ENCODE peak calls at places on chromosomes 5 and 9, in ten cellular contexts. E is lower lobe of right lung; B is cardiac muscle cell; W is IMR-90; N is PC-9; D is CD8-positive, alpha-beta T cell; P is AG04450; T is left lung; J is neural progenitor cell; L is SK-N-SH. Z is an unnamed sample.

GRCh38 chr5:93273176-93273575 is 307.8 kb downstream of the NR2F1-AS1 start:
- DNase-seq in L (no peak), J (no peak), D (no peak), N (no peak), P (no peak), W (peak; percentile 84), T (no peak), B (peak; percentile 65), E (no peak), Z (no peak)

GRCh38 chr5:624951-625230 is 12.8 kb downstream of the CEP72 start:
- DNase-seq in W (no peak), B (no peak), D (no peak), N (no peak), P (no peak), J (no peak), T (no peak), E (peak; percentile 28), L (no peak), Z (no peak)

GRCh38 chr5:43643327-43643726 is 40.3 kb downstream of the NNT start:
- DNase-seq in J (no peak), T (no peak), N (no peak), E (no peak), P (no peak), D (no peak), B (no peak), W (peak; percentile 62), L (no peak), Z (no peak)

GRCh38 chr5:65480306-65480865 is 1.3 kb downstream of the ADAMTS6 start:
- DNase-seq in D (peak; percentile 60), B (peak; percentile 90), N (peak; percentile 22), J (peak; percentile 28), W (peak; percentile 93), T (no peak), P (peak; percentile 83), L (peak; percentile 34), E (peak; percentile 70), Z (peak; percentile 49)

GRCh38 chr9:127650511-127650910 is 38.4 kb downstream of the STXBP1 start:
- DNase-seq in B (no peak), W (no peak), N (no peak), E (no peak), T (no peak), P (no peak), D (no peak), L (no peak), J (no peak), Z (no peak)

GRCh38 chr5:93596676-93597441 is 13.8 kb downstream of the NR2F1 start:
- DNase-seq in L (peak; percentile 20), W (no peak), D (no peak), N (peak; percentile 84), P (no peak), J (peak; percentile 71), B (peak; percentile 36), E (peak; percentile 69), T (peak; percentile 85), Z (no peak)

GRCh38 chr9:16312116-16312515 is 558.4 kb downstream of the BNC2 start:
- DNase-seq in D (no peak), N (no peak), L (no peak), J (no peak), P (no peak), T (no peak), B (peak; percentile 89), W (no peak), E (no peak), Z (no peak)

GRCh38 chr5:128674837-128675446 is 136.9 kb upstream of the FBN2 start:
- DNase-seq in N (peak; percentile 37), P (peak; percentile 24), B (peak; percentile 68), D (no peak), E (no peak), W (peak; percentile 57), T (no peak), L (peak; percentile 41), J (peak; percentile 50), Z (no peak)

GRCh38 chr9:94853887-94854286 is 127.4 kb downstream of the AOPEP start:
- DNase-seq in W (peak; percentile 32), T (no peak), B (no peak), L (no peak), N (no peak), J (no peak), P (no peak), E (no peak), D (no peak), Z (no peak)

GRCh38 chr9:114156311-114156657 is 947 bp downstream of the COL27A1 start:
- DNase-seq in W (no peak), L (no peak), J (no peak), D (no peak), B (no peak), P (no peak), N (no peak), E (no peak), T (no peak), Z (no peak)

GRCh38 chr9:136108648-136109266 is 9.9 kb downstream of the TMEM250 start:
- DNase-seq in W (no peak), N (no peak), J (no peak), E (no peak), D (no peak), B (no peak), P (no peak), L (no peak), T (no peak), Z (no peak)

GRCh38 chr9:126591083-126591482 is 22.6 kb upstream of the LMX1B start:
- DNase-seq in P (no peak), J (no peak), E (no peak), N (no peak), B (no peak), T (no peak), D (no peak), W (peak; percentile 4), L (peak; percentile 48), Z (no peak)

GRCh38 chr5:127757576-127757975 is 54.4 kb downstream of the CCDC192 start:
- DNase-seq in J (peak; percentile 69), T (no peak), D (no peak), W (peak; percentile 65), L (peak; percentile 28), E (no peak), P (no peak), N (peak; percentile 15), B (peak; percentile 74), Z (peak; percentile 60)

DNA sequence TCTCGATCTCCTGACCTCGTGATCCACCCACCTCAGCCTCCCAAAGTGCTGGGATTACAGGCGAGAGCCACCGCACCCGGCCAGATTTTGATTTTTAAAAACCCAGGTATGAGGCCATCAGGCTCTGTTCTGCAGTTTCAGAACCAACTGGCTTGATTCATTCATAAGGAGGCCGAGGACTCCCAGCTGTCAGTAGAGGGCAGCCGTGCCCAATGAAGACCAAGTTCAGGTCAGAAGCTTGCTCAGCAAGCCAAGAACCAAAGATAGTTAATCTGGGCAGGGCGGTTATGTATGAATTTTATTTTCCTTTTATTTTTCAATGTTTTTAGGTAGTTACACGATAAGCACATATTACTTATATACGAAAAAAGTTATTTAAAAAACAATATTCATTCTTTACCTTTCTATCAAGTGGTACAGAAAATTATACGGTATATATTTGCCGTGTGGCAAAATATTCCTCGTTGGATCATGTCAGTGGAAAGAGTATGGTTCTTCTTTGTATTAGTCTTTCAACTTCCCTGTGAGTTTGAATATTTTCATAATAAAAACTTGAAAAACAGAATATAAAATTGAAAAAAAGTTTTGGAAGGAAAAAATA is 18.0 kb downstream of the MGAT1 start:
- DNase-seq in D (peak; percentile 71), T (peak; percentile 70), L (peak; percentile 75), B (peak; percentile 88), W (peak; percentile 87), J (peak; percentile 50), E (peak; percentile 82), P (peak; percentile 66), N (peak; percentile 72), Z (peak; percentile 77)
- TF ChIP-seq CTCF in D (peak; percentile 74), T (peak; percentile 62), L (peak; percentile 85), B (peak; percentile 83), W (peak; percentile 92), J (peak; percentile 52), E (peak; percentile 75), P (peak; percentile 79), N (peak; percentile 74), Z (peak; percentile 78)

DNA sequence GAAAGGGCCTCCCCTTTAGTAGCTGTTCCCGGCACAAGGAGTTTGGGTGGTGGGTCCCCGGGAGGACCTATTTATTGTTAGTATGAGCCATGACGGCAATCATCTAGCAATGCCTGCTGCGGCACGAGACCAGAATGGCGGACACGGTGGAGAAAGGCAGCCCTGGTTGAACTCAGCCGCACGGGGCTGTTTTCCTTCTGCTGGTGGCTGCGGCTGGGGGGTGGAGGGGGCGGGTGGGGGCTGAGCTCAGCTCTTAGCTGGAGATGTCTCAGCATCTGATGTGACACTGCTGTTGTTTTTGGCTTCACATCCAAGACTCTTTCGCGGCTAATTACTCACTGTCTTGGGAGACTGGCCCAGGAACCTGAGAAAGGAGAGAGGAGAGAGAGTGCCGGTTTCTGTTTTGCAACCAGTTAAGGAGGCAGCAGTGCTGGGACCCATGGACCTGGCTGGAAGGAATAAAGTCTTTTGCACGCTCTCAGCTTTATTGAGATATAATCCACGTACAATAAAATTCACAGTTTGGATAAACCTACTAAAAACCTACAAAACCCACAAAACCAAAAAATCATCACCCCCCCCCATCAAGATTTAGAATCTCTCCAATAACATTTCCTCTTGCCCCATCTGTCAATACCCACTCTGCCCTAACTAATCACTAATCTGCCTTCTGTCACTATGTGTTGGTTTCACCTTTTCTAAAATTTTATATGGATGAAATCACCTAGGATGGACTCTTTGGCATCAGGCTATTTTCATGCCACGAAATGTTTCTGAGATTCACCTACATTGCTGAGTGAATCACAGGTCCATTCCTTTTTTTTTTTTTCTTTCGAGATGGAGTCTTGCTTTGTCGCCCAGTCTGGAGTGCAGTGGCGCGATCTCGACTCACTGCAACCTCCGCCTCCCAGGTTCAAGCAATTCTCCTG is 81.8 kb upstream of the NEURL1B start:
- DNase-seq in D (no peak), P (peak; percentile 49), J (no peak), L (no peak), W (peak; percentile 89), T (no peak), E (no peak), B (peak; percentile 97), N (no peak), Z (no peak)
- H3K4me3 ChIP-seq in D (no peak overlapping the region), P (peak overlapping the region; percentile 50), J (no peak overlapping the region), L (no peak overlapping the region), W (peak overlapping the region; percentile 3), T (no peak overlapping the region), E (no peak overlapping the region), B (no peak overlapping the region), N (no peak overlapping the region), Z (peak overlapping the region; percentile 30)

DNA sequence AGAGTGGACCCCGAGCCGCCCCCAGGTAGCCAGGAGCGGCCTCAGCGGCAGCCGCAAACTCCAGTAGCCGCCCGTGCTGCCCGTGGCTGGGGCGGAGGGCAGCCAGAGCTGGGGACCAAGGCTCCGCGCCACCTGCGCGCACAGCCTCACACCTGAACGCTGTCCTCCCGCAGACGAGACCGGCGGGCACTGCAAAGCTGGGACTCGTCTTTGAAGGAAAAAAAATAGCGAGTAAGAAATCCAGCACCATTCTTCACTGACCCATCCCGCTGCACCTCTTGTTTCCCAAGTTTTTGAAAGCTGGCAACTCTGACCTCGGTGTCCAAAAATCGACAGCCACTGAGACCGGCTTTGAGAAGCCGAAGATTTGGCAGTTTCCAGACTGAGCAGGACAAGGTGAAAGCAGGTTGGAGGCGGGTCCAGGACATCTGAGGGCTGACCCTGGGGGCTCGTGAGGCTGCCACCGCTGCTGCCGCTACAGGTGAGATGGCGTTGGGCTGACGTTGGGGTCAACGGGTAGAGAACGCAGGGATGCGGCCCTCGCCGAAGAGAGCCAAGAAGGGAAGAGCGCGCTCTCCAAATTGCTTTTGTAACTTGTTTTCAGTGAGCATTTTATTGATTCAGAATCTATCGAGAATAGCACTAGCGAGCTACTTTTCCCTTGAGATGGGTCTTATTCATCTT is 425 bp downstream of the PTGER4 start:
- DNase-seq in D (peak; percentile 42), L (peak; percentile 20), T (peak; percentile 80), E (peak; percentile 61), J (peak; percentile 29), B (no peak), P (no peak), W (no peak), N (no peak), Z (no peak)
- H3K27ac ChIP-seq in D (peak overlapping the region; percentile 89), L (no peak overlapping the region), T (peak overlapping the region; percentile 92), E (peak overlapping the region; percentile 87), J (no peak overlapping the region), B (no peak overlapping the region), P (no peak overlapping the region), W (peak overlapping the region; percentile 38), N (peak overlapping the region; percentile 93), Z (no peak overlapping the region)

GRCh38 chr5:151740336-151740942 is 18.0 kb downstream of the ATOX1 start:
- DNase-seq in B (peak; percentile 97), J (peak; percentile 77), D (peak; percentile 37), T (no peak), E (no peak), N (peak; percentile 49), W (peak; percentile 96), P (peak; percentile 85), L (peak; percentile 70), Z (peak; percentile 57)
- TF ChIP-seq CTCF in B (peak; percentile 81), J (peak; percentile 96), D (peak; percentile 79), T (peak; percentile 88), E (peak; percentile 93), N (peak; percentile 92), W (peak; percentile 86), P (peak; percentile 84), L (peak; percentile 95), Z (peak; percentile 93)

Z was measured in dorsolateral prefrontal cortex.